ENCODE peak calls at places on chromosomes 5 and 9, in four cellular contexts. One of them, this sample, is unnamed.

GRCh38 chr9:93008457-93008856 is 50.0 kb upstream of the SUSD3 start:
- DNase-seq in GM04504: no peak
- DNase-seq in AG08396: no peak
- DNase-seq in NCI-H2029 treated with DMSO at 0.1 percent for 48 hours: no peak
- DNase-seq in this sample: no peak

GRCh38 chr9:4293293-4293931 is 6.5 kb downstream of the GLIS3 start:
- DNase-seq in GM04504: peak
- DNase-seq in AG08396: peak
- DNase-seq in NCI-H2029 treated with DMSO at 0.1 percent for 48 hours: no peak
- DNase-seq in this sample: no peak

GRCh38 chr9:33418090-33418489 is 15.7 kb upstream of the AQP7 start:
- DNase-seq in GM04504: no peak
- DNase-seq in AG08396: no peak
- DNase-seq in NCI-H2029 treated with DMSO at 0.1 percent for 48 hours: no peak
- DNase-seq in this sample: no peak

GRCh38 chr5:140341591-140341990 is 4.8 kb downstream of the HBEGF start:
- DNase-seq in GM04504: no peak
- DNase-seq in AG08396: no peak
- DNase-seq in NCI-H2029 treated with DMSO at 0.1 percent for 48 hours: no peak
- DNase-seq in this sample: peak

GRCh38 chr5:17802256-17802655 is 168.0 kb downstream of the TAF11L14 start:
- DNase-seq in GM04504: no peak
- DNase-seq in AG08396: no peak
- DNase-seq in NCI-H2029 treated with DMSO at 0.1 percent for 48 hours: no peak
- DNase-seq in this sample: peak

GRCh38 chr5:16574789-16575785 is 41.7 kb downstream of the RETREG1 start:
- DNase-seq in GM04504: peak
- DNase-seq in AG08396: peak
- DNase-seq in NCI-H2029 treated with DMSO at 0.1 percent for 48 hours: no peak
- DNase-seq in this sample: peak

GRCh38 chr5:55421074-55421529 is 113.3 kb downstream of the MTREX start:
- DNase-seq in GM04504: peak
- DNase-seq in AG08396: no peak
- DNase-seq in NCI-H2029 treated with DMSO at 0.1 percent for 48 hours: no peak
- DNase-seq in this sample: no peak

GRCh38 chr9:90802534-90802933 is 915 bp downstream of the SYK start:
- DNase-seq in GM04504: no peak
- DNase-seq in AG08396: no peak
- DNase-seq in NCI-H2029 treated with DMSO at 0.1 percent for 48 hours: peak
- DNase-seq in this sample: no peak

GRCh38 chr5:159819671-159820411 is 96.4 kb upstream of the ADRA1B start:
- DNase-seq in GM04504: no peak
- DNase-seq in AG08396: peak
- DNase-seq in NCI-H2029 treated with DMSO at 0.1 percent for 48 hours: no peak
- DNase-seq in this sample: no peak

GRCh38 chr9:101706261-101706798 is 32.1 kb downstream of the GRIN3A start:
- DNase-seq in GM04504: no peak
- DNase-seq in AG08396: no peak
- DNase-seq in NCI-H2029 treated with DMSO at 0.1 percent for 48 hours: no peak
- DNase-seq in this sample: no peak

GRCh38 chr9:79237861-79238260 is 333.9 kb upstream of the TLE4 start:
- DNase-seq in GM04504: no peak
- DNase-seq in AG08396: no peak
- DNase-seq in NCI-H2029 treated with DMSO at 0.1 percent for 48 hours: no peak
- DNase-seq in this sample: no peak

GRCh38 chr9:18114559-18114958 is 359.4 kb upstream of the ADAMTSL1 start:
- DNase-seq in GM04504: no peak
- DNase-seq in AG08396: no peak
- DNase-seq in NCI-H2029 treated with DMSO at 0.1 percent for 48 hours: no peak
- DNase-seq in this sample: peak

GRCh38 chr9:105385372-105385985 is 62.4 kb upstream of the FSD1L start:
- DNase-seq in GM04504: no peak
- DNase-seq in AG08396: no peak
- DNase-seq in NCI-H2029 treated with DMSO at 0.1 percent for 48 hours: no peak
- DNase-seq in this sample: peak

GRCh38 chr9:104900871-104901270 is 27.1 kb downstream of the ABCA1 start:
- DNase-seq in GM04504: no peak
- DNase-seq in AG08396: no peak
- DNase-seq in NCI-H2029 treated with DMSO at 0.1 percent for 48 hours: no peak
- DNase-seq in this sample: no peak

GRCh38 chr9:2158111-2158610 is 143.0 kb downstream of the SMARCA2 start:
- DNase-seq in GM04504: no peak
- DNase-seq in AG08396: peak
- DNase-seq in NCI-H2029 treated with DMSO at 0.1 percent for 48 hours: no peak
- DNase-seq in this sample: peak

GRCh38 chr9:30075451-30076199 is 2308.8 kb upstream of the ACO1 start:
- DNase-seq in GM04504: no peak
- DNase-seq in AG08396: no peak
- DNase-seq in NCI-H2029 treated with DMSO at 0.1 percent for 48 hours: no peak
- DNase-seq in this sample: no peak

GRCh38 chr5:141560725-141561483 is 57.9 kb downstream of the DIAPH1 start:
- DNase-seq in GM04504: peak
- DNase-seq in AG08396: peak
- DNase-seq in NCI-H2029 treated with DMSO at 0.1 percent for 48 hours: peak
- DNase-seq in this sample: peak

GRCh38 chr5:135645336-135645735 is 66.5 kb upstream of the CXCL14 start:
- DNase-seq in GM04504: no peak
- DNase-seq in AG08396: no peak
- DNase-seq in NCI-H2029 treated with DMSO at 0.1 percent for 48 hours: no peak
- DNase-seq in this sample: no peak

GRCh38 chr5:75536147-75536546 is 24.5 kb downstream of the POLK start:
- DNase-seq in GM04504: no peak
- DNase-seq in AG08396: no peak
- DNase-seq in NCI-H2029 treated with DMSO at 0.1 percent for 48 hours: no peak
- DNase-seq in this sample: no peak

GRCh38 chr9:131255731-131256197 is 20.5 kb downstream of the FAM78A start:
- DNase-seq in GM04504: no peak
- DNase-seq in AG08396: peak
- DNase-seq in NCI-H2029 treated with DMSO at 0.1 percent for 48 hours: no peak
- DNase-seq in this sample: no peak

GRCh38 chr5:14160116-14160515 is 17.0 kb downstream of the TRIO start:
- DNase-seq in GM04504: no peak
- DNase-seq in AG08396: no peak
- DNase-seq in NCI-H2029 treated with DMSO at 0.1 percent for 48 hours: no peak
- DNase-seq in this sample: no peak

GRCh38 chr5:119302916-119303897 is 52.6 kb upstream of the TNFAIP8 start:
- DNase-seq in GM04504: peak
- DNase-seq in AG08396: peak
- DNase-seq in NCI-H2029 treated with DMSO at 0.1 percent for 48 hours: no peak
- DNase-seq in this sample: no peak

GRCh38 chr5:40551706-40552557 is 127.8 kb upstream of the PTGER4 start:
- DNase-seq in GM04504: peak
- DNase-seq in AG08396: peak
- DNase-seq in NCI-H2029 treated with DMSO at 0.1 percent for 48 hours: no peak
- DNase-seq in this sample: no peak

GRCh38 chr5:80761176-80761575 is 106.4 kb upstream of the DHFR start:
- DNase-seq in GM04504: no peak
- DNase-seq in AG08396: no peak
- DNase-seq in NCI-H2029 treated with DMSO at 0.1 percent for 48 hours: no peak
- DNase-seq in this sample: no peak

GRCh38 chr5:170631471-170632195 is 127.8 kb downstream of the KCNIP1 start:
- DNase-seq in GM04504: no peak
- DNase-seq in AG08396: no peak
- DNase-seq in NCI-H2029 treated with DMSO at 0.1 percent for 48 hours: no peak
- DNase-seq in this sample: no peak

GRCh38 chr5:139394654-139395566 is at the start of gene PROB1:
- DNase-seq in GM04504: no peak
- DNase-seq in AG08396: peak
- DNase-seq in NCI-H2029 treated with DMSO at 0.1 percent for 48 hours: no peak
- DNase-seq in this sample: no peak

GRCh38 chr5:139138109-139138508 is 60.1 kb downstream of the SIL1 start:
- DNase-seq in GM04504: no peak
- DNase-seq in AG08396: no peak
- DNase-seq in NCI-H2029 treated with DMSO at 0.1 percent for 48 hours: no peak
- DNase-seq in this sample: no peak

GRCh38 chr5:1184481-1184880 is 16.9 kb upstream of the SLC6A19 start:
- DNase-seq in GM04504: no peak
- DNase-seq in AG08396: no peak
- DNase-seq in NCI-H2029 treated with DMSO at 0.1 percent for 48 hours: no peak
- DNase-seq in this sample: no peak

GRCh38 chr9:109817146-109817845 is 37.3 kb downstream of the PALM2AKAP2 start:
- DNase-seq in GM04504: peak
- DNase-seq in AG08396: no peak
- DNase-seq in NCI-H2029 treated with DMSO at 0.1 percent for 48 hours: no peak
- DNase-seq in this sample: no peak

GRCh38 chr9:91033802-91034201 is 232.2 kb downstream of the SYK start:
- DNase-seq in GM04504: no peak
- DNase-seq in AG08396: no peak
- DNase-seq in NCI-H2029 treated with DMSO at 0.1 percent for 48 hours: no peak
- DNase-seq in this sample: no peak

GRCh38 chr9:133457748-133458147 is 2.0 kb upstream of the CACFD1 start:
- DNase-seq in GM04504: no peak
- DNase-seq in AG08396: no peak
- DNase-seq in NCI-H2029 treated with DMSO at 0.1 percent for 48 hours: no peak
- DNase-seq in this sample: no peak

GRCh38 chr9:3876553-3876952 is 350.8 kb upstream of the RFX3 start:
- DNase-seq in GM04504: no peak
- DNase-seq in AG08396: no peak
- DNase-seq in NCI-H2029 treated with DMSO at 0.1 percent for 48 hours: no peak
- DNase-seq in this sample: no peak

GRCh38 chr5:80326468-80326867 is 6.7 kb downstream of the SPZ1 start:
- DNase-seq in GM04504: no peak
- DNase-seq in AG08396: no peak
- DNase-seq in NCI-H2029 treated with DMSO at 0.1 percent for 48 hours: no peak
- DNase-seq in this sample: no peak

GRCh38 chr5:80703291-80703690 is 48.5 kb upstream of the DHFR start:
- DNase-seq in GM04504: no peak
- DNase-seq in AG08396: no peak
- DNase-seq in NCI-H2029 treated with DMSO at 0.1 percent for 48 hours: no peak
- DNase-seq in this sample: no peak

GRCh38 chr9:84424945-84425344 is 84.4 kb upstream of the SLC28A3 start:
- DNase-seq in GM04504: no peak
- DNase-seq in AG08396: no peak
- DNase-seq in NCI-H2029 treated with DMSO at 0.1 percent for 48 hours: no peak
- DNase-seq in this sample: no peak

GRCh38 chr5:159571501-159572244 is 241.4 kb upstream of the IL12B start:
- DNase-seq in GM04504: no peak
- DNase-seq in AG08396: no peak
- DNase-seq in NCI-H2029 treated with DMSO at 0.1 percent for 48 hours: no peak
- DNase-seq in this sample: no peak

This sample was measured in G401.